ENCODE peak calls at places on chromosomes 12 and 14, in seven cellular contexts. R is AG20443; Y is iPS-NIHi11; X is hippocampal formation; N is occipital lobe; E is activated CD8-positive, alpha-beta T cell treated with anti-CD3 and anti-CD28 coated beads for 36 hours; H is germinal center. T is an unnamed sample.

GRCh38 chr14:80602931-80603330 is 338.6 kb downstream of the CEP128 start:
- DNase-seq in E (no peak), X (peak), H (no peak), N (peak), R (no peak), Y (no peak), T (no peak)

GRCh38 chr14:22296722-22297121 is 292.3 kb downstream of the DAD1 start:
- DNase-seq in Y (no peak), X (no peak), E (no peak), H (no peak), N (no peak), R (peak), T (peak)

GRCh38 chr12:121304306-121304705 is 7.8 kb upstream of the CAMKK2 start:
- DNase-seq in R (no peak), E (no peak), N (no peak), H (no peak), Y (no peak), X (no peak), T (no peak)

GRCh38 chr12:47712171-47712570 is 6.3 kb upstream of the RPAP3 start:
- DNase-seq in Y (no peak), E (no peak), X (no peak), R (no peak), H (no peak), N (no peak), T (no peak)

GRCh38 chr12:49838973-49839633 is 3.8 kb downstream of the BCDIN3D start:
- DNase-seq in H (peak), X (no peak), R (no peak), E (peak), N (no peak), Y (no peak), T (peak)

GRCh38 chr12:49534806-49535278 is 4.0 kb upstream of the KCNH3 start:
- DNase-seq in H (no peak), E (no peak), N (no peak), R (no peak), Y (no peak), X (no peak), T (no peak)

GRCh38 chr14:75885829-75886228 is 96.0 kb downstream of the TGFB3 start:
- DNase-seq in X (no peak), R (peak), N (no peak), E (no peak), H (no peak), Y (no peak), T (no peak)

GRCh38 chr12:114006482-114007425 is 40.6 kb upstream of the RBM19 start:
- DNase-seq in H (no peak), N (no peak), Y (no peak), E (no peak), R (no peak), X (no peak), T (no peak)